ENCODE peak calls at places on chromosomes 13 and 19, in nine cellular contexts. One of them, this sample, is unnamed.

GRCh38 chr19:38617764-38618589 is at the start of gene MAP4K1:
- DNase-seq in stimulated activated CD4-positive, alpha-beta T cell treated with anti-CD3 and anti-CD28 coated beads, TNF-alpha, amount 100 ng/mL, for 24 hours: peak
- DNase-seq in SK-N-DZ: peak
- DNase-seq in activated CD8-positive, alpha-beta T cell treated with anti-CD3 and anti-CD28 coated beads, Interleukin-2, amount 10 ng/mL, durations not matched to agents 7 days and 5 days: peak
- DNase-seq in globus pallidus: peak
- DNase-seq in T-helper 2 cell: peak
- DNase-seq in amniotic stem cell: no peak
- DNase-seq in HL-60: peak
- DNase-seq in pulmonary artery endothelial cell: no peak
- DNase-seq in this sample: peak

GRCh38 chr13:109154146-109154545 is 524.7 kb downstream of the MYO16 start:
- DNase-seq in stimulated activated CD4-positive, alpha-beta T cell treated with anti-CD3 and anti-CD28 coated beads, TNF-alpha, amount 100 ng/mL, for 24 hours: no peak
- DNase-seq in SK-N-DZ: no peak
- DNase-seq in activated CD8-positive, alpha-beta T cell treated with anti-CD3 and anti-CD28 coated beads, Interleukin-2, amount 10 ng/mL, durations not matched to agents 7 days and 5 days: no peak
- DNase-seq in globus pallidus: no peak
- DNase-seq in T-helper 2 cell: no peak
- DNase-seq in amniotic stem cell: no peak
- DNase-seq in HL-60: no peak
- DNase-seq in pulmonary artery endothelial cell: no peak
- DNase-seq in this sample: no peak

GRCh38 chr13:91375119-91375729 is 23.2 kb upstream of the GPC5 start:
- DNase-seq in stimulated activated CD4-positive, alpha-beta T cell treated with anti-CD3 and anti-CD28 coated beads, TNF-alpha, amount 100 ng/mL, for 24 hours: no peak
- DNase-seq in SK-N-DZ: no peak
- DNase-seq in activated CD8-positive, alpha-beta T cell treated with anti-CD3 and anti-CD28 coated beads, Interleukin-2, amount 10 ng/mL, durations not matched to agents 7 days and 5 days: peak
- DNase-seq in globus pallidus: peak
- DNase-seq in T-helper 2 cell: peak
- DNase-seq in amniotic stem cell: no peak
- DNase-seq in HL-60: no peak
- DNase-seq in pulmonary artery endothelial cell: no peak
- DNase-seq in this sample: peak

GRCh38 chr19:49592486-49593232 is 1.7 kb downstream of the PRR12 start:
- DNase-seq in stimulated activated CD4-positive, alpha-beta T cell treated with anti-CD3 and anti-CD28 coated beads, TNF-alpha, amount 100 ng/mL, for 24 hours: no peak
- DNase-seq in SK-N-DZ: peak
- DNase-seq in activated CD8-positive, alpha-beta T cell treated with anti-CD3 and anti-CD28 coated beads, Interleukin-2, amount 10 ng/mL, durations not matched to agents 7 days and 5 days: peak
- DNase-seq in globus pallidus: no peak
- DNase-seq in T-helper 2 cell: peak
- DNase-seq in amniotic stem cell: no peak
- DNase-seq in HL-60: peak
- DNase-seq in pulmonary artery endothelial cell: no peak
- DNase-seq in this sample: no peak

GRCh38 chr19:2631213-2631821 is 71.2 kb downstream of the GNG7 start:
- DNase-seq in stimulated activated CD4-positive, alpha-beta T cell treated with anti-CD3 and anti-CD28 coated beads, TNF-alpha, amount 100 ng/mL, for 24 hours: no peak
- DNase-seq in SK-N-DZ: no peak
- DNase-seq in activated CD8-positive, alpha-beta T cell treated with anti-CD3 and anti-CD28 coated beads, Interleukin-2, amount 10 ng/mL, durations not matched to agents 7 days and 5 days: no peak
- DNase-seq in globus pallidus: no peak
- DNase-seq in T-helper 2 cell: peak
- DNase-seq in amniotic stem cell: no peak
- DNase-seq in HL-60: no peak
- DNase-seq in pulmonary artery endothelial cell: no peak
- DNase-seq in this sample: no peak

GRCh38 chr19:10517361-10517759 is at the start of gene S1PR5:
- DNase-seq in stimulated activated CD4-positive, alpha-beta T cell treated with anti-CD3 and anti-CD28 coated beads, TNF-alpha, amount 100 ng/mL, for 24 hours: no peak
- DNase-seq in SK-N-DZ: no peak
- DNase-seq in activated CD8-positive, alpha-beta T cell treated with anti-CD3 and anti-CD28 coated beads, Interleukin-2, amount 10 ng/mL, durations not matched to agents 7 days and 5 days: no peak
- DNase-seq in globus pallidus: peak
- DNase-seq in T-helper 2 cell: no peak
- DNase-seq in amniotic stem cell: no peak
- DNase-seq in HL-60: no peak
- DNase-seq in pulmonary artery endothelial cell: no peak
- DNase-seq in this sample: no peak

GRCh38 chr19:2550431-2551171 is 74.7 kb downstream of the GADD45B start:
- DNase-seq in stimulated activated CD4-positive, alpha-beta T cell treated with anti-CD3 and anti-CD28 coated beads, TNF-alpha, amount 100 ng/mL, for 24 hours: no peak
- DNase-seq in SK-N-DZ: no peak
- DNase-seq in activated CD8-positive, alpha-beta T cell treated with anti-CD3 and anti-CD28 coated beads, Interleukin-2, amount 10 ng/mL, durations not matched to agents 7 days and 5 days: no peak
- DNase-seq in globus pallidus: peak
- DNase-seq in T-helper 2 cell: no peak
- DNase-seq in amniotic stem cell: no peak
- DNase-seq in HL-60: no peak
- DNase-seq in pulmonary artery endothelial cell: no peak
- DNase-seq in this sample: no peak

GRCh38 chr19:10583021-10583776 is 3.9 kb downstream of the AP1M2 start:
- DNase-seq in stimulated activated CD4-positive, alpha-beta T cell treated with anti-CD3 and anti-CD28 coated beads, TNF-alpha, amount 100 ng/mL, for 24 hours: no peak
- DNase-seq in SK-N-DZ: no peak
- DNase-seq in activated CD8-positive, alpha-beta T cell treated with anti-CD3 and anti-CD28 coated beads, Interleukin-2, amount 10 ng/mL, durations not matched to agents 7 days and 5 days: no peak
- DNase-seq in globus pallidus: no peak
- DNase-seq in T-helper 2 cell: no peak
- DNase-seq in amniotic stem cell: no peak
- DNase-seq in HL-60: no peak
- DNase-seq in pulmonary artery endothelial cell: no peak
- DNase-seq in this sample: no peak

GRCh38 chr13:44417446-44417845 is 43.8 kb downstream of the SERP2 start:
- DNase-seq in stimulated activated CD4-positive, alpha-beta T cell treated with anti-CD3 and anti-CD28 coated beads, TNF-alpha, amount 100 ng/mL, for 24 hours: no peak
- DNase-seq in SK-N-DZ: no peak
- DNase-seq in activated CD8-positive, alpha-beta T cell treated with anti-CD3 and anti-CD28 coated beads, Interleukin-2, amount 10 ng/mL, durations not matched to agents 7 days and 5 days: no peak
- DNase-seq in globus pallidus: no peak
- DNase-seq in T-helper 2 cell: no peak
- DNase-seq in amniotic stem cell: no peak
- DNase-seq in HL-60: no peak
- DNase-seq in pulmonary artery endothelial cell: no peak
- DNase-seq in this sample: no peak

GRCh38 chr13:34654203-34654602 is 287.9 kb upstream of the NBEA start:
- DNase-seq in stimulated activated CD4-positive, alpha-beta T cell treated with anti-CD3 and anti-CD28 coated beads, TNF-alpha, amount 100 ng/mL, for 24 hours: no peak
- DNase-seq in SK-N-DZ: peak
- DNase-seq in activated CD8-positive, alpha-beta T cell treated with anti-CD3 and anti-CD28 coated beads, Interleukin-2, amount 10 ng/mL, durations not matched to agents 7 days and 5 days: no peak
- DNase-seq in globus pallidus: no peak
- DNase-seq in T-helper 2 cell: no peak
- DNase-seq in amniotic stem cell: no peak
- DNase-seq in HL-60: no peak
- DNase-seq in pulmonary artery endothelial cell: no peak
- DNase-seq in this sample: no peak

GRCh38 chr19:54035215-54036178 is 28.2 kb downstream of the VSTM1 start:
- DNase-seq in stimulated activated CD4-positive, alpha-beta T cell treated with anti-CD3 and anti-CD28 coated beads, TNF-alpha, amount 100 ng/mL, for 24 hours: no peak
- DNase-seq in SK-N-DZ: no peak
- DNase-seq in activated CD8-positive, alpha-beta T cell treated with anti-CD3 and anti-CD28 coated beads, Interleukin-2, amount 10 ng/mL, durations not matched to agents 7 days and 5 days: no peak
- DNase-seq in globus pallidus: no peak
- DNase-seq in T-helper 2 cell: no peak
- DNase-seq in amniotic stem cell: peak
- DNase-seq in HL-60: no peak
- DNase-seq in pulmonary artery endothelial cell: peak
- DNase-seq in this sample: no peak

GRCh38 chr19:43315851-43316250 is 37.6 kb upstream of the CD177 start:
- DNase-seq in stimulated activated CD4-positive, alpha-beta T cell treated with anti-CD3 and anti-CD28 coated beads, TNF-alpha, amount 100 ng/mL, for 24 hours: no peak
- DNase-seq in SK-N-DZ: no peak
- DNase-seq in activated CD8-positive, alpha-beta T cell treated with anti-CD3 and anti-CD28 coated beads, Interleukin-2, amount 10 ng/mL, durations not matched to agents 7 days and 5 days: no peak
- DNase-seq in globus pallidus: no peak
- DNase-seq in T-helper 2 cell: no peak
- DNase-seq in amniotic stem cell: no peak
- DNase-seq in HL-60: no peak
- DNase-seq in pulmonary artery endothelial cell: no peak
- DNase-seq in this sample: no peak

GRCh38 chr19:8611890-8612806 is 1.6 kb upstream of the ADAMTS10 start:
- DNase-seq in stimulated activated CD4-positive, alpha-beta T cell treated with anti-CD3 and anti-CD28 coated beads, TNF-alpha, amount 100 ng/mL, for 24 hours: no peak
- DNase-seq in SK-N-DZ: no peak
- DNase-seq in activated CD8-positive, alpha-beta T cell treated with anti-CD3 and anti-CD28 coated beads, Interleukin-2, amount 10 ng/mL, durations not matched to agents 7 days and 5 days: peak
- DNase-seq in globus pallidus: no peak
- DNase-seq in T-helper 2 cell: no peak
- DNase-seq in amniotic stem cell: no peak
- DNase-seq in HL-60: no peak
- DNase-seq in pulmonary artery endothelial cell: no peak
- DNase-seq in this sample: no peak

GRCh38 chr13:74305876-74306275 is 171.7 kb upstream of the KLF12 start:
- DNase-seq in stimulated activated CD4-positive, alpha-beta T cell treated with anti-CD3 and anti-CD28 coated beads, TNF-alpha, amount 100 ng/mL, for 24 hours: no peak
- DNase-seq in SK-N-DZ: no peak
- DNase-seq in activated CD8-positive, alpha-beta T cell treated with anti-CD3 and anti-CD28 coated beads, Interleukin-2, amount 10 ng/mL, durations not matched to agents 7 days and 5 days: no peak
- DNase-seq in globus pallidus: no peak
- DNase-seq in T-helper 2 cell: no peak
- DNase-seq in amniotic stem cell: no peak
- DNase-seq in HL-60: no peak
- DNase-seq in pulmonary artery endothelial cell: no peak
- DNase-seq in this sample: no peak

GRCh38 chr13:108950333-108951010 is 321.1 kb downstream of the MYO16 start:
- DNase-seq in stimulated activated CD4-positive, alpha-beta T cell treated with anti-CD3 and anti-CD28 coated beads, TNF-alpha, amount 100 ng/mL, for 24 hours: no peak
- DNase-seq in SK-N-DZ: no peak
- DNase-seq in activated CD8-positive, alpha-beta T cell treated with anti-CD3 and anti-CD28 coated beads, Interleukin-2, amount 10 ng/mL, durations not matched to agents 7 days and 5 days: no peak
- DNase-seq in globus pallidus: no peak
- DNase-seq in T-helper 2 cell: no peak
- DNase-seq in amniotic stem cell: no peak
- DNase-seq in HL-60: no peak
- DNase-seq in pulmonary artery endothelial cell: no peak
- DNase-seq in this sample: no peak

GRCh38 chr19:1076951-1077350 is 10.0 kb downstream of the ARHGAP45 start:
- DNase-seq in stimulated activated CD4-positive, alpha-beta T cell treated with anti-CD3 and anti-CD28 coated beads, TNF-alpha, amount 100 ng/mL, for 24 hours: peak
- DNase-seq in SK-N-DZ: no peak
- DNase-seq in activated CD8-positive, alpha-beta T cell treated with anti-CD3 and anti-CD28 coated beads, Interleukin-2, amount 10 ng/mL, durations not matched to agents 7 days and 5 days: peak
- DNase-seq in globus pallidus: peak
- DNase-seq in T-helper 2 cell: peak
- DNase-seq in amniotic stem cell: no peak
- DNase-seq in HL-60: no peak
- DNase-seq in pulmonary artery endothelial cell: no peak
- DNase-seq in this sample: no peak

GRCh38 chr13:44191504-44192171 is 182.0 kb upstream of the SERP2 start:
- DNase-seq in stimulated activated CD4-positive, alpha-beta T cell treated with anti-CD3 and anti-CD28 coated beads, TNF-alpha, amount 100 ng/mL, for 24 hours: no peak
- DNase-seq in SK-N-DZ: peak
- DNase-seq in activated CD8-positive, alpha-beta T cell treated with anti-CD3 and anti-CD28 coated beads, Interleukin-2, amount 10 ng/mL, durations not matched to agents 7 days and 5 days: peak
- DNase-seq in globus pallidus: peak
- DNase-seq in T-helper 2 cell: peak
- DNase-seq in amniotic stem cell: peak
- DNase-seq in HL-60: peak
- DNase-seq in pulmonary artery endothelial cell: peak
- DNase-seq in this sample: peak

GRCh38 chr19:39645800-39646411 is 9.8 kb upstream of the LGALS16 start:
- DNase-seq in stimulated activated CD4-positive, alpha-beta T cell treated with anti-CD3 and anti-CD28 coated beads, TNF-alpha, amount 100 ng/mL, for 24 hours: no peak
- DNase-seq in SK-N-DZ: no peak
- DNase-seq in activated CD8-positive, alpha-beta T cell treated with anti-CD3 and anti-CD28 coated beads, Interleukin-2, amount 10 ng/mL, durations not matched to agents 7 days and 5 days: peak
- DNase-seq in globus pallidus: no peak
- DNase-seq in T-helper 2 cell: peak
- DNase-seq in amniotic stem cell: no peak
- DNase-seq in HL-60: peak
- DNase-seq in pulmonary artery endothelial cell: no peak
- DNase-seq in this sample: peak

GRCh38 chr13:106597190-106597589 is 29.3 kb upstream of the ARGLU1 start:
- DNase-seq in stimulated activated CD4-positive, alpha-beta T cell treated with anti-CD3 and anti-CD28 coated beads, TNF-alpha, amount 100 ng/mL, for 24 hours: no peak
- DNase-seq in SK-N-DZ: no peak
- DNase-seq in activated CD8-positive, alpha-beta T cell treated with anti-CD3 and anti-CD28 coated beads, Interleukin-2, amount 10 ng/mL, durations not matched to agents 7 days and 5 days: no peak
- DNase-seq in globus pallidus: no peak
- DNase-seq in T-helper 2 cell: no peak
- DNase-seq in amniotic stem cell: no peak
- DNase-seq in HL-60: no peak
- DNase-seq in pulmonary artery endothelial cell: no peak
- DNase-seq in this sample: no peak

GRCh38 chr13:113448545-113448884 is 4.8 kb downstream of the ADPRHL1 start:
- DNase-seq in stimulated activated CD4-positive, alpha-beta T cell treated with anti-CD3 and anti-CD28 coated beads, TNF-alpha, amount 100 ng/mL, for 24 hours: no peak
- DNase-seq in SK-N-DZ: no peak
- DNase-seq in activated CD8-positive, alpha-beta T cell treated with anti-CD3 and anti-CD28 coated beads, Interleukin-2, amount 10 ng/mL, durations not matched to agents 7 days and 5 days: no peak
- DNase-seq in globus pallidus: no peak
- DNase-seq in T-helper 2 cell: no peak
- DNase-seq in amniotic stem cell: no peak
- DNase-seq in HL-60: no peak
- DNase-seq in pulmonary artery endothelial cell: no peak
- DNase-seq in this sample: no peak

GRCh38 chr13:30829145-30829544 is 76.9 kb upstream of the MEDAG start:
- DNase-seq in stimulated activated CD4-positive, alpha-beta T cell treated with anti-CD3 and anti-CD28 coated beads, TNF-alpha, amount 100 ng/mL, for 24 hours: no peak
- DNase-seq in SK-N-DZ: no peak
- DNase-seq in activated CD8-positive, alpha-beta T cell treated with anti-CD3 and anti-CD28 coated beads, Interleukin-2, amount 10 ng/mL, durations not matched to agents 7 days and 5 days: no peak
- DNase-seq in globus pallidus: no peak
- DNase-seq in T-helper 2 cell: no peak
- DNase-seq in amniotic stem cell: no peak
- DNase-seq in HL-60: no peak
- DNase-seq in pulmonary artery endothelial cell: no peak
- DNase-seq in this sample: no peak

GRCh38 chr19:18514800-18515682 is 6.8 kb downstream of the ELL start:
- DNase-seq in stimulated activated CD4-positive, alpha-beta T cell treated with anti-CD3 and anti-CD28 coated beads, TNF-alpha, amount 100 ng/mL, for 24 hours: no peak
- DNase-seq in SK-N-DZ: no peak
- DNase-seq in activated CD8-positive, alpha-beta T cell treated with anti-CD3 and anti-CD28 coated beads, Interleukin-2, amount 10 ng/mL, durations not matched to agents 7 days and 5 days: no peak
- DNase-seq in globus pallidus: no peak
- DNase-seq in T-helper 2 cell: no peak
- DNase-seq in amniotic stem cell: no peak
- DNase-seq in HL-60: peak
- DNase-seq in pulmonary artery endothelial cell: no peak
- DNase-seq in this sample: no peak

GRCh38 chr13:52646967-52647366 is 4.7 kb downstream of the HNRNPA1L2 start:
- DNase-seq in stimulated activated CD4-positive, alpha-beta T cell treated with anti-CD3 and anti-CD28 coated beads, TNF-alpha, amount 100 ng/mL, for 24 hours: no peak
- DNase-seq in SK-N-DZ: no peak
- DNase-seq in activated CD8-positive, alpha-beta T cell treated with anti-CD3 and anti-CD28 coated beads, Interleukin-2, amount 10 ng/mL, durations not matched to agents 7 days and 5 days: no peak
- DNase-seq in globus pallidus: no peak
- DNase-seq in T-helper 2 cell: no peak
- DNase-seq in amniotic stem cell: no peak
- DNase-seq in HL-60: no peak
- DNase-seq in pulmonary artery endothelial cell: no peak
- DNase-seq in this sample: no peak

GRCh38 chr13:97856001-97856675 is 97.3 kb upstream of the IPO5 start:
- DNase-seq in stimulated activated CD4-positive, alpha-beta T cell treated with anti-CD3 and anti-CD28 coated beads, TNF-alpha, amount 100 ng/mL, for 24 hours: no peak
- DNase-seq in SK-N-DZ: peak
- DNase-seq in activated CD8-positive, alpha-beta T cell treated with anti-CD3 and anti-CD28 coated beads, Interleukin-2, amount 10 ng/mL, durations not matched to agents 7 days and 5 days: no peak
- DNase-seq in globus pallidus: peak
- DNase-seq in T-helper 2 cell: no peak
- DNase-seq in amniotic stem cell: no peak
- DNase-seq in HL-60: no peak
- DNase-seq in pulmonary artery endothelial cell: no peak
- DNase-seq in this sample: no peak

GRCh38 chr19:36837525-36837901 is 674 bp downstream of the ZNF790 start:
- DNase-seq in stimulated activated CD4-positive, alpha-beta T cell treated with anti-CD3 and anti-CD28 coated beads, TNF-alpha, amount 100 ng/mL, for 24 hours: no peak
- DNase-seq in SK-N-DZ: no peak
- DNase-seq in activated CD8-positive, alpha-beta T cell treated with anti-CD3 and anti-CD28 coated beads, Interleukin-2, amount 10 ng/mL, durations not matched to agents 7 days and 5 days: no peak
- DNase-seq in globus pallidus: no peak
- DNase-seq in T-helper 2 cell: no peak
- DNase-seq in amniotic stem cell: no peak
- DNase-seq in HL-60: no peak
- DNase-seq in pulmonary artery endothelial cell: no peak
- DNase-seq in this sample: no peak

GRCh38 chr19:56113071-56113632 is 7.9 kb downstream of the ZNF787 start:
- DNase-seq in stimulated activated CD4-positive, alpha-beta T cell treated with anti-CD3 and anti-CD28 coated beads, TNF-alpha, amount 100 ng/mL, for 24 hours: no peak
- DNase-seq in SK-N-DZ: no peak
- DNase-seq in activated CD8-positive, alpha-beta T cell treated with anti-CD3 and anti-CD28 coated beads, Interleukin-2, amount 10 ng/mL, durations not matched to agents 7 days and 5 days: no peak
- DNase-seq in globus pallidus: no peak
- DNase-seq in T-helper 2 cell: no peak
- DNase-seq in amniotic stem cell: no peak
- DNase-seq in HL-60: no peak
- DNase-seq in pulmonary artery endothelial cell: no peak
- DNase-seq in this sample: no peak

GRCh38 chr13:106851251-106851650 is 283.3 kb upstream of the ARGLU1 start:
- DNase-seq in stimulated activated CD4-positive, alpha-beta T cell treated with anti-CD3 and anti-CD28 coated beads, TNF-alpha, amount 100 ng/mL, for 24 hours: no peak
- DNase-seq in SK-N-DZ: no peak
- DNase-seq in activated CD8-positive, alpha-beta T cell treated with anti-CD3 and anti-CD28 coated beads, Interleukin-2, amount 10 ng/mL, durations not matched to agents 7 days and 5 days: no peak
- DNase-seq in globus pallidus: no peak
- DNase-seq in T-helper 2 cell: no peak
- DNase-seq in amniotic stem cell: no peak
- DNase-seq in HL-60: no peak
- DNase-seq in pulmonary artery endothelial cell: no peak
- DNase-seq in this sample: no peak

GRCh38 chr13:78168981-78169380 is 250.3 kb upstream of the EDNRB start:
- DNase-seq in stimulated activated CD4-positive, alpha-beta T cell treated with anti-CD3 and anti-CD28 coated beads, TNF-alpha, amount 100 ng/mL, for 24 hours: no peak
- DNase-seq in SK-N-DZ: no peak
- DNase-seq in activated CD8-positive, alpha-beta T cell treated with anti-CD3 and anti-CD28 coated beads, Interleukin-2, amount 10 ng/mL, durations not matched to agents 7 days and 5 days: no peak
- DNase-seq in globus pallidus: no peak
- DNase-seq in T-helper 2 cell: no peak
- DNase-seq in amniotic stem cell: no peak
- DNase-seq in HL-60: no peak
- DNase-seq in pulmonary artery endothelial cell: no peak
- DNase-seq in this sample: no peak

GRCh38 chr19:16628984-16629691 is 1.1 kb upstream of the MED26 start:
- DNase-seq in stimulated activated CD4-positive, alpha-beta T cell treated with anti-CD3 and anti-CD28 coated beads, TNF-alpha, amount 100 ng/mL, for 24 hours: no peak
- DNase-seq in SK-N-DZ: no peak
- DNase-seq in activated CD8-positive, alpha-beta T cell treated with anti-CD3 and anti-CD28 coated beads, Interleukin-2, amount 10 ng/mL, durations not matched to agents 7 days and 5 days: peak
- DNase-seq in globus pallidus: no peak
- DNase-seq in T-helper 2 cell: peak
- DNase-seq in amniotic stem cell: no peak
- DNase-seq in HL-60: no peak
- DNase-seq in pulmonary artery endothelial cell: no peak
- DNase-seq in this sample: no peak

GRCh38 chr19:48982280-48982679 is 10.8 kb downstream of the GYS1 start:
- DNase-seq in stimulated activated CD4-positive, alpha-beta T cell treated with anti-CD3 and anti-CD28 coated beads, TNF-alpha, amount 100 ng/mL, for 24 hours: no peak
- DNase-seq in SK-N-DZ: no peak
- DNase-seq in activated CD8-positive, alpha-beta T cell treated with anti-CD3 and anti-CD28 coated beads, Interleukin-2, amount 10 ng/mL, durations not matched to agents 7 days and 5 days: no peak
- DNase-seq in globus pallidus: no peak
- DNase-seq in T-helper 2 cell: no peak
- DNase-seq in amniotic stem cell: no peak
- DNase-seq in HL-60: no peak
- DNase-seq in pulmonary artery endothelial cell: no peak
- DNase-seq in this sample: no peak

GRCh38 chr19:15022752-15023151 is 26.5 kb upstream of the CASP14 start:
- DNase-seq in stimulated activated CD4-positive, alpha-beta T cell treated with anti-CD3 and anti-CD28 coated beads, TNF-alpha, amount 100 ng/mL, for 24 hours: no peak
- DNase-seq in SK-N-DZ: no peak
- DNase-seq in activated CD8-positive, alpha-beta T cell treated with anti-CD3 and anti-CD28 coated beads, Interleukin-2, amount 10 ng/mL, durations not matched to agents 7 days and 5 days: no peak
- DNase-seq in globus pallidus: no peak
- DNase-seq in T-helper 2 cell: no peak
- DNase-seq in amniotic stem cell: no peak
- DNase-seq in HL-60: no peak
- DNase-seq in pulmonary artery endothelial cell: no peak
- DNase-seq in this sample: no peak